ENCODE peak calls at places on chromosomes 13 and 19, in eight cellular contexts. U is stimulated activated CD8-positive, alpha-beta memory T cell treated with anti-CD3 and anti-CD28 coated beads, Interleukin-2, amount 100 ng/mL, for 48 hours; D is ACHN; L is hippocampal formation; Y is anterior cingulate cortex; I is K562; A is heart right ventricle; F is germinal center. R is an unnamed sample.
A peak's percentile ranks its signal among the peaks of the same experiment; 100 is the strongest.

GRCh38 chr13:84439108-84439507 is 556.8 kb upstream of the SLITRK1 start:
- DNase-seq in U (no peak), D (no peak), L (no peak), Y (no peak), I (no peak), A (no peak), F (no peak), R (no peak)

GRCh38 chr13:33452873-33453558 is 167.5 kb upstream of the STARD13 start:
- DNase-seq in U (no peak), D (no peak), L (no peak), Y (peak; percentile 47), I (no peak), A (no peak), F (no peak), R (peak; percentile 20)

GRCh38 chr13:100722517-100722916 is 47.9 kb upstream of the TMTC4 start:
- DNase-seq in U (no peak), D (no peak), L (peak; percentile 11), Y (no peak), I (no peak), A (no peak), F (no peak), R (no peak)

GRCh38 chr13:67008075-67008668 is 222.0 kb downstream of the PCDH9 start:
- DNase-seq in U (no peak), D (no peak), L (no peak), Y (no peak), I (no peak), A (no peak), F (no peak), R (no peak)

GRCh38 chr19:13056052-13056660 is 46.5 kb downstream of the LYL1 start:
- DNase-seq in U (no peak), D (peak; percentile 92), L (no peak), Y (no peak), I (no peak), A (peak; percentile 57), F (no peak), R (no peak)

GRCh38 chr13:24613755-24614154 is 66.5 kb upstream of the ATP12A start:
- DNase-seq in U (no peak), D (no peak), L (no peak), Y (no peak), I (no peak), A (no peak), F (no peak), R (no peak)

GRCh38 chr13:84377071-84377470 is 494.8 kb upstream of the SLITRK1 start:
- DNase-seq in U (no peak), D (no peak), L (no peak), Y (no peak), I (no peak), A (no peak), F (no peak), R (no peak)

GRCh38 chr13:114088234-114088633 is 44.2 kb downstream of the RASA3 start:
- DNase-seq in U (no peak), D (no peak), L (no peak), Y (no peak), I (no peak), A (no peak), F (no peak), R (no peak)

GRCh38 chr19:48698046-48698445 is 2.3 kb downstream of the FUT2 start:
- DNase-seq in U (no peak), D (peak; percentile 80), L (no peak), Y (no peak), I (peak; percentile 79), A (no peak), F (no peak), R (no peak)

GRCh38 chr19:12847159-12848139 is 9.1 kb downstream of the MAST1 start:
- DNase-seq in U (peak; percentile 86), D (peak; percentile 76), L (peak; percentile 64), Y (peak; percentile 70), I (peak; percentile 91), A (peak; percentile 89), F (peak; percentile 87), R (peak; percentile 85)

GRCh38 chr13:33015791-33016323 is 366 bp upstream of the KL start:
- DNase-seq in U (no peak), D (peak; percentile 32), L (no peak), Y (no peak), I (no peak), A (peak; percentile 34), F (no peak), R (peak; percentile 19)

GRCh38 chr19:54458648-54459281 is 4.8 kb downstream of the LENG9 start:
- DNase-seq in U (no peak), D (no peak), L (no peak), Y (no peak), I (no peak), A (no peak), F (no peak), R (no peak)

GRCh38 chr13:31538067-31539042 is 201.0 kb upstream of the RXFP2 start:
- DNase-seq in U (no peak), D (peak; percentile 23), L (no peak), Y (no peak), I (peak; percentile 11), A (no peak), F (peak; percentile 5), R (no peak)

GRCh38 chr19:56133858-56134654 is 7.0 kb upstream of the ZNF444 start:
- DNase-seq in U (no peak), D (no peak), L (no peak), Y (no peak), I (no peak), A (no peak), F (peak; percentile 65), R (no peak)

GRCh38 chr19:51076602-51077213 is 6.0 kb downstream of the KLK14 start:
- DNase-seq in U (no peak), D (no peak), L (no peak), Y (no peak), I (no peak), A (no peak), F (no peak), R (no peak)